ENCODE peak calls at places on chromosomes 11 and 22, in eight cellular contexts. T is globus pallidus; G is neural progenitor cell; H is stimulated activated naive CD8-positive, alpha-beta T cell treated with anti-CD3 and anti-CD28 coated beads, Interleukin-15, Interleukin-2, amounts not matched to agents 100 U/mL and 50 U/mL, for 24 hours; P is GM19239; K is activated gamma-delta T cell; E is myocyte; O is Calu3. B is an unnamed sample.

GRCh38 chr11:65560555-65561418 is 2.6 kb upstream of the LTBP3 start:
- DNase-seq in G (peak), K (no peak), O (no peak), E (peak), T (peak), H (no peak), P (no peak), B (no peak)

GRCh38 chr22:30116362-30117117 is 36.3 kb downstream of the HORMAD2 start:
- DNase-seq in T (no peak), K (no peak), P (no peak), H (no peak), O (no peak), G (peak), E (peak), B (no peak)

GRCh38 chr11:108368134-108368533 is 99.2 kb downstream of the C11orf65 start:
- DNase-seq in O (no peak), E (no peak), K (no peak), P (no peak), H (no peak), G (no peak), T (peak), B (no peak)

GRCh38 chr11:34364102-34364501 is 6.3 kb upstream of the ABTB2 start:
- DNase-seq in O (no peak), G (no peak), K (no peak), H (no peak), P (no peak), T (no peak), E (no peak), B (no peak)

GRCh38 chr22:41417622-41418390 is 28.8 kb downstream of the TOB2 start:
- DNase-seq in P (no peak), G (no peak), O (peak), T (peak), K (no peak), H (no peak), E (peak), B (no peak)

GRCh38 chr11:93236741-93237675 is 39.2 kb upstream of the SLC36A4 start:
- DNase-seq in H (no peak), T (peak), P (no peak), G (peak), E (peak), K (no peak), O (peak), B (peak)

GRCh38 chr11:13140028-13140870 is 131.1 kb downstream of the RASSF10 start:
- DNase-seq in G (no peak), O (peak), E (peak), T (no peak), K (no peak), H (no peak), P (peak), B (no peak)

GRCh38 chr22:33362702-33363101 is 304.5 kb upstream of the SYN3 start:
- DNase-seq in E (no peak), T (no peak), G (no peak), O (no peak), H (no peak), P (no peak), K (no peak), B (no peak)

GRCh38 chr11:128725630-128726461 is 32.0 kb downstream of the FLI1 start:
- DNase-seq in G (no peak), H (peak), T (peak), O (no peak), P (no peak), E (peak), K (no peak), B (no peak)

GRCh38 chr22:37499006-37499707 is 13.0 kb upstream of the MFNG start:
- DNase-seq in G (no peak), E (peak), K (no peak), H (no peak), O (no peak), P (no peak), T (no peak), B (no peak)